ENCODE peak calls at places on chromosomes 12 and 14, in six cellular contexts. Y, L, W, X, B and H are unnamed samples. For H3K4me1, the result is how much of the 10 kb centered on the place peaks cover.

GRCh38 chr12:123118397-123118945 is 32.4 kb downstream of the PITPNM2 start:
- DNase-seq in X (peak), L (no peak), B (no peak), W (no peak), Y (peak), H (no peak)

GRCh38 chr12:49827351-49828099 is 688 bp downstream of the NCKAP5L start:
- DNase-seq in Y (peak), B (peak), L (peak), W (peak), X (peak), H (no peak)

GRCh38 chr12:45918818-45919217 is 71.6 kb downstream of the SCAF11 start:
- DNase-seq in L (no peak), W (no peak), Y (no peak), X (no peak), B (no peak), H (no peak)

GRCh38 chr14:24060443-24060842 is 8.6 kb downstream of the CARMIL3 start:
- DNase-seq in Y (no peak), B (no peak), L (no peak), W (no peak), X (no peak), H (no peak)

GRCh38 chr14:92603309-92604257 is 90.0 kb downstream of the RIN3 start:
- DNase-seq in Y (peak), X (peak), W (peak), L (peak), B (no peak), H (no peak)

GRCh38 chr14:77043177-77043983 is 14.9 kb upstream of the IRF2BPL start:
- DNase-seq in B (no peak), W (no peak), X (peak), Y (peak), L (no peak), H (no peak)

GRCh38 chr12:5614206-5614605 is 182.3 kb downstream of the NTF3 start:
- DNase-seq in B (no peak), X (no peak), Y (peak), L (no peak), W (no peak), H (no peak)

GRCh38 chr14:63388766-63389431 is 70.2 kb upstream of the GPHB5 start:
- DNase-seq in W (peak), X (peak), B (peak), Y (peak), L (peak), H (peak)

GRCh38 chr14:96150214-96150613 is 54.4 kb upstream of the BDKRB2 start:
- DNase-seq in B (no peak), Y (no peak), W (no peak), L (no peak), X (no peak), H (no peak)

GRCh38 chr12:3602488-3602887 is 111.5 kb downstream of the PRMT8 start:
- DNase-seq in L (peak), W (no peak), Y (no peak), X (no peak), B (no peak), H (no peak)

GRCh38 chr14:103545915-103546650 is 16.4 kb downstream of the BAG5 start:
- DNase-seq in B (no peak), W (no peak), Y (no peak), L (no peak), X (no peak), H (no peak)

GRCh38 chr14:36129181-36129580 is 47.3 kb downstream of the PTCSC3 start:
- DNase-seq in Y (no peak), W (no peak), L (peak), X (no peak), B (peak), H (peak)

GRCh38 chr12:95858451-95859343 is at the start of gene SNRPF:
- DNase-seq in X (peak), W (peak), B (peak), Y (peak), L (peak), H (peak)

GRCh38 chr12:44875417-44875953 is 630 bp downstream of the NELL2 start:
- DNase-seq in L (peak), W (peak), X (no peak), Y (no peak), B (peak), H (peak)

GRCh38 chr12:89280833-89281533 is 71.3 kb downstream of the DUSP6 start:
- DNase-seq in Y (peak), X (peak), L (no peak), B (no peak), W (no peak), H (no peak)

GRCh38 chr14:24179961-24180726 is 8.3 kb downstream of the REC8 start:
- DNase-seq in L (no peak), X (peak), B (no peak), W (no peak), Y (peak), H (no peak)

GRCh38 chr12:24360461-24360860 is 411.0 kb upstream of the SOX5 start:
- DNase-seq in Y (no peak), B (no peak), W (no peak), L (no peak), X (no peak), H (no peak)

GRCh38 chr14:87286191-87286590 is 706.8 kb downstream of the GALC start:
- DNase-seq in Y (no peak), B (no peak), W (no peak), L (no peak), X (no peak), H (no peak)

GRCh38 chr12:57236224-57236924 is 6.9 kb downstream of the SHMT2 start:
- DNase-seq in X (no peak), B (peak), L (peak), W (no peak), Y (no peak), H (peak)

GRCh38 chr14:48792376-48793024 is 793.7 kb downstream of the RPS29 start:
- DNase-seq in Y (peak), L (peak), B (peak), X (peak), W (no peak), H (no peak)

GRCh38 chr12:94761559-94761958 is 111.2 kb upstream of the TMCC3 start:
- DNase-seq in X (peak), Y (peak), W (no peak), L (no peak), B (no peak), H (no peak)

GRCh38 chr12:11718768-11719253 is 69.3 kb downstream of the ETV6 start:
- DNase-seq in B (no peak), Y (peak), X (peak), L (peak), W (no peak), H (no peak)

GRCh38 chr12:80830533-80831088 is 107.1 kb downstream of the LIN7A start:
- DNase-seq in L (peak), Y (no peak), B (no peak), X (no peak), W (no peak), H (no peak)

GRCh38 chr14:98428483-98428994 is 843.5 kb downstream of the BCL11B start:
- DNase-seq in X (no peak), B (no peak), Y (no peak), W (no peak), L (no peak), H (no peak)

GRCh38 chr12:27639265-27639664 is 57.0 kb upstream of the REP15 start:
- DNase-seq in B (no peak), Y (no peak), W (no peak), L (no peak), X (no peak), H (no peak)

GRCh38 chr12:56457817-56458216 is 3.4 kb upstream of the MIP start:
- DNase-seq in Y (no peak), B (no peak), L (no peak), W (no peak), X (no peak), H (no peak)

GRCh38 chr12:7144414-7145120 is 14.4 kb downstream of the CLSTN3 start:
- DNase-seq in Y (peak), B (no peak), X (peak), W (no peak), L (peak), H (no peak)

GRCh38 chr14:51776102-51776894 is 84.1 kb upstream of the GNG2 start:
- DNase-seq in Y (peak), W (peak), X (peak), B (peak), L (peak), H (peak)

GRCh38 chr12:12461281-12461922 is 101.3 kb downstream of the DUSP16 start:
- DNase-seq in Y (no peak), B (no peak), L (no peak), X (no peak), W (no peak), H (no peak)

GRCh38 chr14:53953002-53953827 is 3.4 kb downstream of the BMP4 start:
- DNase-seq in X (peak), B (peak), W (no peak), Y (peak), L (peak), H (peak)

GRCh38 chr12:98440165-98440581 is 75.2 kb upstream of the TMPO start:
- DNase-seq in L (peak), W (no peak), X (peak), Y (peak), B (no peak), H (no peak)

GRCh38 chr12:67451206-67451605 is 182.0 kb downstream of the CAND1 start:
- DNase-seq in Y (no peak), X (no peak), W (no peak), L (no peak), B (no peak), H (no peak)

GRCh38 chr14:101075025-101075800 is 171.7 kb upstream of the RTL1 start:
- DNase-seq in X (no peak), L (no peak), W (no peak), B (no peak), Y (no peak), H (no peak)

GRCh38 chr12:123289911-123290310 is 18.3 kb upstream of the CDK2AP1 start:
- DNase-seq in L (no peak), B (no peak), W (no peak), X (no peak), Y (no peak), H (no peak)

GRCh38 chr14:93527076-93527692 is 96.4 kb downstream of the UNC79 start:
- DNase-seq in W (no peak), Y (no peak), X (no peak), B (no peak), L (no peak), H (no peak)

GRCh38 chr12:111773801-111774551 is 7.2 kb downstream of the ALDH2 start:
- DNase-seq in B (no peak), L (no peak), W (no peak), X (peak), Y (peak), H (no peak)

GRCh38 chr12:103944964-103945363 is 14.8 kb downstream of the HSP90B1 start:
- DNase-seq in Y (no peak), L (no peak), X (no peak), B (no peak), W (no peak), H (no peak)

GRCh38 chr14:100534528-100535286 is 52.5 kb downstream of the BEGAIN start:
- DNase-seq in L (no peak), B (peak), W (no peak), X (peak), Y (no peak), H (no peak)

GRCh38 chr14:65137648-65138317 is 35.5 kb upstream of the MAX start:
- DNase-seq in W (no peak), X (no peak), L (no peak), B (no peak), Y (peak), H (no peak)

DNA sequence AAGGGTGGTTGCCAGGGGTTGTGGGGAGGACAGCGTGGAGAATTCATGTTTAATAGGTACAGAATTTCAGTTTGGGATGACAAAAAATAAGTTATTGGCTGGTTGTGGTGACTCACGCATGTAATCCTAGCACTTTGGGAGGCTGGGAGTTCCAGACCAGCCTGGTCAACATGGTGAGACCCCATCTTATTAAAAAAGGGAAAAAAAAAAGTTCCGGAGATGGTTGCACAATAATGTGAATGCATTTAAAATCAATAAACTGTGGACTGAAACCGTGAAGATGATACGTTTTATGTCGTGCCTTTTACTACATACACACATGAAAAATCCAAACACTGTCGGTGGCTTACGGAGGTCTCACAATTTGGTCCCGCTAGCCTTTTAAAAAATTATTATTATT is 20.5 kb downstream of the GALNT6 start:
- DNase-seq in W (no peak), L (no peak), X (peak), B (no peak), Y (no peak), H (no peak)
- H2BK15ac ChIP-seq in W (no peak), L (no peak), X (no peak), B (no peak), Y (peak), H (no peak)

DNA sequence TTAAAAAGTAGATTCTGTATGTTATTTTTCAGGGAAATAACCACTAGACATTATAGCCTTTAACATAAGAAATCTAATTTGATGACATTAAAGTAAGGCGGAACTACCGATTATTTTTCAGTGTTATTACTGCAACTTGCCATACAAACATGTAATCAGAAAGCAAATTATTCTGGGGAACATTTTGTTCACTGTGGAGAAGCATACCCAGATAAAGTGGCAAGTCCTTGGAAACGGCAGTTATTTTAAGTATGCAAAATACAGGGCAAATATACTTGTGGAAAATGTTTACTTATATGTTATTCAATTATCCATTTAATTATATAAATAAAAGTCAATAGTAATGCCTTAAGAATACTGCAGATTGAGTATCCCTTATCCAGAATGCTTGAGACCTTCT is 71.9 kb downstream of the FERMT2 start:
- DNase-seq in X (no peak), B (no peak), W (no peak), Y (no peak), L (no peak), H (no peak)
- H3K4me1 ChIP-seq in X (under half), B (under half), W (under half), Y (under half), L (under half), H (under half)

GRCh38 chr12:52812073-52812400 is 1.9 kb downstream of the KRT4 start:
- DNase-seq in W (no peak), B (no peak), X (no peak), Y (no peak), L (no peak), H (no peak)
- H2BK15ac ChIP-seq in W (peak), B (no peak), X (no peak), Y (no peak), L (no peak), H (no peak)

GRCh38 chr12:69508581-69508980 is 38.4 kb downstream of the FRS2 start:
- DNase-seq in L (no peak), X (no peak), B (no peak), Y (no peak), W (no peak), H (no peak)
- H3K4me1 ChIP-seq in L (under half), X (under half), B (under half), Y (under half), W (under half), H (under half)

DNA sequence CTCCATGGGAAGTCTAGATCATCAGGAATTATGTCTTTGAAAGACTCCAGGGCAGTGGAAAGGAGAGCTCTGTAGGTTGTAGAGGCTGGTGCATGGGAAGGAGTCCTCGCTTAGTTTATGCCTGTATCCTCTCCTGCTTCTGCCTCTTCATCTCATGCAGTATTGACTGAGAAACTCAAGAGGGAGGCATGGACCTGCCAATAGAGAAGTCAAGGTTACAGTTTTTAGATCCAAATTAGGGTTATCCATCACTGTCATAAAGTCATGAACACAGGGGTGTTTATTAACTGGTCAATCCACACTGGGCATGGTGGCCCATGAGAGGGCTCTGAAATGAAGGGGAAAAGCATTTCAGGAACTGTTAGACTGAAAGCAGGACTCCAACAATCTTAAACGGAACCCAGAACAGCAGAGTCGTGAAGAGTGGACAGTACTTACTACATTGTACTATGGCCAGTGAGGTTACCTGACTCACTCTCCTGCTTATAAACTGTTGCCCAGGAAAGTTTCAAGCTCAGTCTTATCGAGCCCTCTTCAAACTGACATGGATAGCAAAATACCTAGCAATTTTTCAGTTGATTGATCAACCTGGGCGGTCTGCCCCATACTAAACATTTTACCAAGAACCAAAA is 30.1 kb upstream of the DHRS7 start:
- DNase-seq in Y (no peak), B (no peak), L (peak), X (no peak), W (no peak), H (no peak)
- H2BK15ac ChIP-seq in Y (no peak), B (no peak), L (no peak), X (no peak), W (no peak), H (peak)

GRCh38 chr12:466762-467161 is 7.0 kb downstream of the B4GALNT3 start:
- DNase-seq in B (no peak), L (no peak), X (no peak), W (no peak), Y (no peak), H (no peak)
- H3K4me1 ChIP-seq in B (under half), L (under half), X (under half), W (under half), Y (under half), H (under half)

GRCh38 chr14:40762685-40763084 is 844.0 kb upstream of the LRFN5 start:
- DNase-seq in W (no peak), L (no peak), B (no peak), X (peak), Y (no peak), H (no peak)

GRCh38 chr14:40760703-40761102 is 846.0 kb upstream of the LRFN5 start:
- DNase-seq in B (no peak), X (no peak), Y (no peak), W (no peak), L (no peak), H (no peak)

GRCh38 chr14:40762177-40762576 is 844.5 kb upstream of the LRFN5 start:
- DNase-seq in X (no peak), Y (no peak), B (no peak), L (no peak), W (no peak), H (no peak)

DNA sequence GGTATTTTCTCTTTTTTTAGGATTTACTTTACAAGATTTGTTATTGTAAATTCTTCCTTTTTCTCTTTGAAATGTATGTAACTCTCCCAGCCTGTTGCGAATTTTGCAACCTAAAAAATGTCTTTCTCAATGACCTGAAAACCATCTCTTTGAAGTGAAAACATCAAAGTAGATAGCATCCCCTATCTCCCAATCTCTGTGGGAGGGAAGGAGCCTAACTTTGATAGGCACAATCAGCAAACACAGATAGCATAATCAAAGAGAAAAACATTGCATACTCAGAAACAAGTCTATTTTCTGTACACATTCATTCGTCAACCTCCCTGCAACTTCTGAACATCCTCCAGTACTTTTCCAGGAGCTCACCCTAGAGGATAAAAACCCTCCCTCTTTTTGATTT is 849.3 kb upstream of the LRFN5 start:
- DNase-seq in L (peak), X (no peak), Y (no peak), W (no peak), B (no peak), H (no peak)
- H2BK15ac ChIP-seq in L (no peak), X (no peak), Y (no peak), W (no peak), B (no peak), H (no peak)

GRCh38 chr14:105563347-105563737 is 37.0 kb downstream of the TMEM121 start:
- DNase-seq in X (no peak), B (no peak), Y (no peak), W (no peak), L (no peak), H (no peak)

DNA sequence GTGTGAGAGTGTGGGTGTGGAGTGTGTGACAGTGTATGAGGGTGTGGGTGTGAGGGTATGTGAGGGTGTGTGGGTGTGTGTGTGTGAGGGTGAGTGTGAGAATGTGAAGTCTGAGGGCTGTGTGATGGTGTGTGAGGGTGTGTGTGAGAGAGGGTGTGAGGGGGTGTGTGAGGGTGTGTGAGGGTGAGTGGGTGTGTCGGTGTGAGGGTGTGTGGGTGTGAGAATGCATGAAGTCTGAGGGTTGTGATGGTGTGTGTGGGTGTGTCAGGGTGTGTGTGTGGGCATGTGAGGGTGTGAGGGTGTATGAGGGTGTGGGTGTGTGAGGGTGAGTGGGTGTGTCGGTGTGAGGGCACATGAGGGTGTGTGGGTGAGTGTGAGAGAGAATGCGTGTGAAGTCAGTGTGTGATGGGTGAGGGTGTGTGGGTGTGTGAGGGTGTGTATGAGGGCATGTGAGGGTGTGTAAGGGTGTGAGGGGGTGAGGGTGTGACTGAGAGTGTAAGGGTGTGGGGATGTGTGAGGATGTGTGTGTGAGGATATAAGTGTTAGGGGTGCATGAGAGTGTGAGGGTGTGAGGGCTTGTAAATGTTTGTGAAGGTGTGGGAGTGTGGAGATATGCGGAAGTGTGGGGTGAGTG is 36.4 kb downstream of the TMEM121 start:
- DNase-seq in W (no peak), B (no peak), L (no peak), Y (no peak), X (no peak), H (no peak)
- H3K4me1 ChIP-seq in W (under half), B (under half), L (under half), Y (under half), X (under half), H (under half)